ENCODE peak calls at places on chromosomes 13 and 19, in five cellular contexts. Y is K562, R is GM12878, X is H1, S is GM12891. W is an unnamed sample.

GRCh38 chr19:47315125-47315821 is 5.6 kb downstream of the C5AR1 start:
- DNase-seq in Y (peak; percentile 83), R (no peak), X (no peak), S (no peak), W (no peak)

GRCh38 chr13:50015263-50015662 is at the start of gene KCNRG:
- DNase-seq in Y (no peak), R (no peak), X (no peak), S (no peak), W (no peak)

GRCh38 chr19:17339088-17339741 is 1.9 kb downstream of the GTPBP3 start:
- DNase-seq in Y (peak; percentile 73), R (no peak), X (peak; percentile 90), S (no peak), W (no peak)

GRCh38 chr19:10761443-10762242 is 43.8 kb downstream of the DNM2 start:
- DNase-seq in Y (no peak), R (no peak), X (no peak), S (no peak), W (no peak)

GRCh38 chr13:34886476-34886875 is 55.6 kb upstream of the NBEA start:
- DNase-seq in Y (no peak), R (no peak), X (no peak), S (no peak), W (no peak)

GRCh38 chr13:85332595-85332994 is 466.6 kb downstream of the SLITRK6 start:
- DNase-seq in Y (no peak), R (no peak), X (no peak), S (no peak), W (no peak)

GRCh38 chr13:50126378-50127016 is 111.3 kb downstream of the KCNRG start:
- DNase-seq in Y (no peak), R (no peak), X (no peak), S (no peak), W (no peak)

GRCh38 chr13:60572003-60572792 is 175.2 kb downstream of the TDRD3 start:
- DNase-seq in Y (no peak), R (no peak), X (no peak), S (no peak), W (no peak)

GRCh38 chr13:75153386-75153785 is 328.6 kb downstream of the TBC1D4 start:
- DNase-seq in Y (no peak), R (no peak), X (no peak), S (no peak), W (no peak)

GRCh38 chr13:27599845-27600553 is 20.3 kb downstream of the LNX2 start:
- DNase-seq in Y (peak; percentile 10), R (no peak), X (no peak), S (no peak), W (no peak)

DNA sequence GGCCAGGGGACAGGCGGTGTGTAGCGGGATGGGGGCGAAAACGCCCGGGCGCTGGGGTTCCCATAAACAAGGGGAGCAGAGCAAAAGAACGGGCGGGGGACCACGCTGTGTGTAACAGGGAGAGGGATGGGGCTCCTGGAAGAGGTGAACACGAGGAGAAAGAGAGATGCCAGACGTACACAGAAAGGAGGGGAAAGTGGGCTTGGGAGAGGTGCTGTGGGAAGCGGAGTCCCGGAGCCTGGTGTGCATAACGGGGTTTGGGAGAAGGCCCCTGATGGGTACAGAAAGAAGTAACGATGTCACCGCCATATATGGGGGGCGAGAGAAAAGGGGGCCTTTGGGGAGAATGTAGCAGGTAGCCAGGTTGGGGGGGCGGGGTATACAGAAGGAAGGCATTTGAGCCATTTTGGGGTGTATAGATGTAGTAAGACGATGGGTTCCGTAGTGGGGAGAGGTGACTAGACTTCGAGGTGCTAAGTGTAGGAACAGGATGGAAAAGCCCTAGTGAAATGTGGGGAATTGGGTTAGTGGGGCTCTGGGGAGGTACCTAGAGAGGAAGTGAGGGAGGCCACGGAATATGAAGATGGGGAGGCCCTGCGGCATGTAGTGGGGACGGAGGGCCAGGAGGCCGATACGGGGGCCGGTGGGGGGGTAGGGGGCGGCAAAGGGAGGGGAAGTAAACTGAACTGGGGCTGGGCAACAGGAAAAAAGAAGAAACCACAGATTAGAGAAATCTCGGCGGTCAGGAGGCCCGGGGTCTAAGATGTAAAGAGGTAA is 762 bp downstream of the ZNF580 start:
- DNase-seq in Y (no peak), R (no peak), X (no peak), S (no peak), W (no peak)
- TF ChIP-seq TAF1 in Y (no peak), R (no peak), X (no peak), S (no peak), W (no peak)

DNA sequence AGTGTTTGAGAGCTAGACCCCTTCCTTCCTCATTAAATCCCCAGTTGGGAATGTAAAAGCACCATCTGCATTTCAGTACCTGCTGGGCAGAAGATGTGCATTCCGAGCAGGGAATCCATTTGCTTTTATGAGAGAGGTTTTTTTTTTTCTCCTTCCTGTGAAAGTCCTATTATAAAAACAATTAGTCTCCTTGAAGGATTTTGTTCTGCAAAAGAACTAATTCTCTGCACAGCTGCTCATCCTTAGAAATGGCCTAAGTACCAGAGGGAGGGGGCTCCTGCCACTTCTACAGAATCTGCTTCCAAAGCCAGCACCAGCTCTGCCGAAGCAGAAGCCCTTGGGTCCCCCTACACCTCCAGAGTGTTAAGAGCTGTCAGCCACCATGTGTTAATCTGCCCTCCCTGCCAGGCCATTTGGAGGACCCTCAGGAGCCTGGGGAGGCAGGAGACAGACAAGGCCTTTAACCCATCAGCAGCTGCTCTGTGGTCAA is 36.4 kb upstream of the SERPINE3 start:
- DNase-seq in Y (no peak), R (no peak), X (no peak), S (no peak), W (no peak)
- TF ChIP-seq POLR2AphosphoS5 in Y (no peak), R (no peak), X (no peak), S (no peak), W (no peak)

GRCh38 chr19:49502866-49503581 is 6.8 kb downstream of the RPS11 start:
- DNase-seq in Y (no peak), R (no peak), X (no peak), S (no peak), W (no peak)
- TF ChIP-seq TAF1 in Y (no peak), R (no peak), X (no peak), S (no peak), W (no peak)

GRCh38 chr13:98443800-98444325 is 133.0 kb downstream of the STK24 start:
- DNase-seq in Y (no peak), R (no peak), X (no peak), S (no peak), W (no peak)
- TF ChIP-seq POLR2AphosphoS5 in Y (no peak), R (no peak), X (no peak), S (no peak), W (no peak)

DNA sequence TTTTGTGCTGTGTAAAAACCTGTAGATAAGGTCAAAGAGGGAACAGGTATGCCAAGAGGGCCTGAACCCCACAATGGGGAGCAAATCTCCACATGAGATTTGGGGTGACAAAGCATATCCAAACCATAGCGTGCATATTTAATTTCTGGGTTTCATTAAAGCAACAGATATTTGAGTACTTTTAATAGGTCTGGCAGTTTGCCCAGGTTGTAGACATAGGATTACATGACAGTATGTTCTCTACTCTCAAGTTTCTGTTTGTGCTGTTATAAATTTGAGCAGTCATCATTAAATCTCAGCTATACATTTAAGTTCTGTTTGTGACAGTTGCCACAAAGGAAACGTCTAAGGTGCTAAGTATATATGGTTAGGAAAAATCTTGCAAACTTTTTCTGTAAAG is 236.4 kb downstream of the ATP8A2 start:
- DNase-seq in Y (no peak), R (no peak), X (no peak), S (no peak), W (no peak)
- TF ChIP-seq TAF1 in Y (no peak), R (no peak), X (no peak), S (no peak), W (no peak)

GRCh38 chr19:1156830-1157615 is 17.0 kb downstream of the SBNO2 start:
- DNase-seq in Y (no peak), R (no peak), X (no peak), S (no peak), W (no peak)

GRCh38 chr19:1156305-1156801 is 17.7 kb downstream of the SBNO2 start:
- DNase-seq in Y (no peak), R (no peak), X (no peak), S (no peak), W (no peak)

GRCh38 chr19:1153891-1154730 is 20.0 kb downstream of the SBNO2 start:
- DNase-seq in Y (no peak), R (no peak), X (no peak), S (no peak), W (no peak)

GRCh38 chr19:1155352-1156304 is 18.4 kb downstream of the SBNO2 start:
- DNase-seq in Y (no peak), R (no peak), X (no peak), S (no peak), W (no peak)

DNA sequence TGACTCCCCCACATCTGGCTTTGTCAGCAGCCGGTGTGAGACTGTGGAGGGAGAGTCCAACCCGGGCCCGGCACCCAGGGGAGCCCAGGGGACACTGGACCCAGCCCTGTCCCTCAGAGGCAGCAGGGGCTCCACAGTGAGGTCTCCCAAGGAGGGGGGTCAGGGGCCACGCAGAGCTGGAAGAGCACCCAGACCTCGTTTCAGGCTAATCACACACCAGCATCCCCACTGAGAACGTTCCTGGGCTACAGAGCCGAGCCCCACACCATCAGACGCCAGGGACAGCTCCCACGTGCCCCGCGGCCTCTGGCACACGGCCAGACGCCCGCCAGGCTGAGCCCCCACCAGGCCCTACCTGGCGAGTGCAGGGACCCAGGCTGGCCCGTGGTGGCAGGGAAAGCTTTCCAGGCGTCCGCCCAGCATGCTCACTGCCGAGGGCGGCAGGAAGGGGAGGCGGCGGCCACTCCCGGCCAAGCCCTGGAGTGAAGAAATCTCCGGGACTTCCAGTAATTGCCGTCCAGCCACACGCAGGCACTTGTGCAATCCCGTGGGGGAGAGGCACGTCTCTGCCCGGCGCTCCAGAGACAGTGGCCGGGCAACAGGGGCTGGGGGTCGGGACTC is 19.2 kb downstream of the SBNO2 start:
- DNase-seq in Y (no peak), R (no peak), X (no peak), S (no peak), W (no peak)
- TF ChIP-seq POLR2AphosphoS5 in Y (no peak), R (no peak), X (no peak), S (no peak), W (no peak)

GRCh38 chr19:604355-604754 is 14.7 kb downstream of the HCN2 start:
- DNase-seq in Y (peak; percentile 85), R (no peak), X (no peak), S (peak; percentile 66), W (peak; percentile 57)
- TF ChIP-seq TAF1 in Y (no peak), R (no peak), X (no peak), S (no peak), W (no peak)

GRCh38 chr19:16274466-16274865 is 50.2 kb upstream of the KLF2 start:
- DNase-seq in Y (no peak), R (no peak), X (no peak), S (no peak), W (no peak)
- TF ChIP-seq POLR2AphosphoS5 in Y (no peak), R (no peak), X (no peak), S (no peak), W (no peak)